ENCODE peak calls at places on chromosome 4, in five cellular contexts. N is PC-9; P is A549; G is stimulated activated CD4-positive, alpha-beta T cell treated with anti-CD3 and anti-CD28 coated beads, TNF-alpha, amount 100 ng/mL, for 48 hours; E is ACHN. H is an unnamed sample.

GRCh38 chr4:105181259-105181658 is 34.6 kb downstream of the TET2 start:
- DNase-seq in E (no peak), N (no peak), G (no peak), P (no peak), H (no peak)

GRCh38 chr4:185113340-185113739 is 29.7 kb upstream of the SLC25A4 start:
- DNase-seq in G (no peak), P (no peak), E (no peak), N (no peak), H (no peak)

GRCh38 chr4:3829954-3830773 is 64.0 kb downstream of the ADRA2C start:
- DNase-seq in P (no peak), N (no peak), G (no peak), E (no peak), H (no peak)

GRCh38 chr4:186728631-186729271 is 5.1 kb upstream of the FAT1 start:
- DNase-seq in E (peak), P (peak), G (no peak), N (peak), H (peak)

GRCh38 chr4:133186210-133186609 is 37.1 kb downstream of the PCDH10 start:
- DNase-seq in N (no peak), E (no peak), G (no peak), P (no peak), H (no peak)

GRCh38 chr4:75081561-75081960 is 148.6 kb downstream of the PARM1 start:
- DNase-seq in G (no peak), E (no peak), N (no peak), P (no peak), H (no peak)

GRCh38 chr4:111113591-111113990 is 490.7 kb upstream of the PITX2 start:
- DNase-seq in N (no peak), E (no peak), P (no peak), G (no peak), H (no peak)

GRCh38 chr4:60562353-60562752 is 637.8 kb upstream of the ADGRL3 start:
- DNase-seq in N (no peak), P (no peak), E (no peak), G (no peak), H (no peak)

GRCh38 chr4:54550415-54551171 is 107.2 kb upstream of the KIT start:
- DNase-seq in G (no peak), E (peak), P (no peak), N (no peak), H (peak)

GRCh38 chr4:5157721-5158390 is 106.6 kb downstream of the STK32B start:
- DNase-seq in N (no peak), E (no peak), P (peak), G (no peak), H (no peak)

GRCh38 chr4:79851625-79852304 is 221.3 kb downstream of the ANTXR2 start:
- DNase-seq in P (no peak), N (no peak), E (no peak), G (no peak), H (peak)

GRCh38 chr4:40763228-40763716 is 13.5 kb downstream of the NSUN7 start:
- DNase-seq in E (peak), G (peak), P (no peak), N (no peak), H (peak)

GRCh38 chr4:19381068-19381467 is 870.6 kb upstream of the SLIT2 start:
- DNase-seq in N (no peak), G (no peak), E (peak), P (no peak), H (peak)

GRCh38 chr4:22487333-22487732 is 28.5 kb downstream of the ADGRA3 start:
- DNase-seq in N (no peak), E (no peak), P (no peak), G (no peak), H (no peak)

GRCh38 chr4:159484049-159484448 is 381.2 kb downstream of the RAPGEF2 start:
- DNase-seq in G (no peak), P (no peak), E (no peak), N (no peak), H (peak)

GRCh38 chr4:21011106-21011505 is 310.8 kb downstream of the PACRGL start:
- DNase-seq in P (no peak), E (no peak), G (no peak), N (no peak), H (no peak)

GRCh38 chr4:61553562-61554125 is 353.5 kb downstream of the ADGRL3 start:
- DNase-seq in G (no peak), P (no peak), E (no peak), N (no peak), H (no peak)

GRCh38 chr4:150224896-150225591 is 146.8 kb downstream of the DCLK2 start:
- DNase-seq in G (no peak), P (peak), N (no peak), E (no peak), H (peak)

GRCh38 chr4:113635739-113636437 is 125.7 kb downstream of the CAMK2D start:
- DNase-seq in E (peak), G (no peak), P (no peak), N (peak), H (peak)

GRCh38 chr4:7074423-7074822 is 6.6 kb upstream of the GRPEL1 start:
- DNase-seq in E (peak), P (peak), G (no peak), N (peak), H (peak)

GRCh38 chr4:183241771-183242170 is 78.3 kb downstream of the CLDN22 start:
- DNase-seq in E (no peak), P (no peak), G (no peak), N (peak), H (no peak)

GRCh38 chr4:93396274-93396673 is 432.3 kb upstream of the ATOH1 start:
- DNase-seq in P (peak), N (no peak), E (peak), G (no peak), H (peak)

H was measured in NCI-H226.